ENCODE peak calls at places on chromosomes 6 and 20, in six cellular contexts. O is OCI-LY7, N is GM23338, K is prostate gland, I is lower leg skin, G is cardiac muscle cell. X is an unnamed sample.
A peak's percentile ranks its signal among the peaks of the same experiment; 100 is the strongest.

GRCh38 chr6:11532097-11532496 is 5.5 kb upstream of the TMEM170B start:
- DNase-seq in N (no peak), I (no peak), G (peak; percentile 26), O (no peak), K (no peak), X (no peak)

GRCh38 chr6:128495536-128496333 is 24.7 kb downstream of the PTPRK start:
- DNase-seq in G (no peak), I (no peak), K (no peak), O (no peak), N (no peak), X (no peak)

GRCh38 chr6:113719545-113719944 is 137.6 kb upstream of the MARCKS start:
- DNase-seq in K (no peak), I (no peak), O (no peak), G (no peak), N (no peak), X (no peak)

GRCh38 chr6:34817337-34817910 is 25.5 kb downstream of the BLTP3A start:
- DNase-seq in N (no peak), G (no peak), K (no peak), O (no peak), I (no peak), X (no peak)

GRCh38 chr6:118722820-118723526 is 71.6 kb upstream of the CEP85L start:
- DNase-seq in O (no peak), N (no peak), K (no peak), I (no peak), G (no peak), X (no peak)

GRCh38 chr6:23642849-23643248 is 483.2 kb upstream of the NRSN1 start:
- DNase-seq in I (no peak), G (no peak), K (no peak), O (no peak), N (no peak), X (no peak)

GRCh38 chr6:118881440-118882313 is 12.3 kb upstream of the ASF1A start:
- DNase-seq in I (no peak), K (no peak), G (no peak), N (peak; percentile 50), O (peak; percentile 67), X (no peak)

GRCh38 chr20:14800743-14801425 is 463.5 kb upstream of the FLRT3 start:
- DNase-seq in K (no peak), I (no peak), N (no peak), G (no peak), O (no peak), X (no peak)

GRCh38 chr6:96909826-96910225 is 12.1 kb upstream of the NDUFAF4 start:
- DNase-seq in K (no peak), G (no peak), O (no peak), N (no peak), I (no peak), X (no peak)

GRCh38 chr6:43891072-43891870 is 121.3 kb downstream of the VEGFA start:
- DNase-seq in N (peak; percentile 70), I (no peak), K (no peak), G (no peak), O (no peak), X (no peak)

GRCh38 chr6:154164397-154164796 is 125.4 kb downstream of the OPRM1 start:
- DNase-seq in O (no peak), K (peak; percentile 40), N (no peak), I (no peak), G (no peak), X (no peak)

GRCh38 chr6:72631480-72631879 is 9.6 kb downstream of the KCNQ5 start:
- DNase-seq in G (no peak), O (no peak), N (no peak), K (no peak), I (no peak), X (no peak)

GRCh38 chr6:137217801-137218472 is 1.2 kb downstream of the IFNGR1 start:
- DNase-seq in O (peak; percentile 55), K (no peak), I (no peak), G (no peak), N (no peak), X (no peak)

GRCh38 chr6:16344756-16345155 is 106.4 kb downstream of the GMPR start:
- DNase-seq in I (no peak), K (no peak), N (no peak), G (no peak), O (no peak), X (no peak)

GRCh38 chr6:140079328-140079727 is 704.9 kb upstream of the CITED2 start:
- DNase-seq in I (no peak), N (no peak), O (no peak), K (no peak), G (no peak), X (no peak)

GRCh38 chr6:95797054-95797453 is 218.7 kb upstream of the FUT9 start:
- DNase-seq in O (no peak), I (no peak), N (no peak), G (no peak), K (no peak), X (no peak)

GRCh38 chr20:59789641-59790040 is 143.8 kb downstream of the SYCP2 start:
- DNase-seq in G (no peak), K (no peak), O (no peak), I (no peak), N (no peak), X (no peak)

GRCh38 chr20:4227085-4227821 is 211.9 kb upstream of the RNF24 start:
- DNase-seq in O (peak; percentile 8), K (no peak), G (no peak), I (no peak), N (peak; percentile 80), X (no peak)

GRCh38 chr6:53014034-53014433 is 18.9 kb upstream of the GSTA4 start:
- DNase-seq in O (no peak), I (no peak), K (no peak), N (no peak), G (no peak), X (no peak)

GRCh38 chr20:49030954-49031619 is 15.0 kb upstream of the CSE1L start:
- DNase-seq in I (no peak), G (no peak), K (no peak), O (no peak), N (no peak), X (no peak)

GRCh38 chr6:6679633-6680032 is 91.1 kb downstream of the LY86 start:
- DNase-seq in K (no peak), N (no peak), I (peak; percentile 64), O (no peak), G (no peak), X (no peak)

GRCh38 chr6:143673638-143674037 is 4.1 kb upstream of the PHACTR2 start:
- DNase-seq in K (peak; percentile 21), I (no peak), O (no peak), N (peak; percentile 50), G (no peak), X (no peak)

GRCh38 chr6:4727236-4727635 is 49.0 kb upstream of the CDYL start:
- DNase-seq in K (no peak), N (no peak), I (no peak), G (no peak), O (no peak), X (no peak)

GRCh38 chr6:148805767-148806166 is 58.9 kb downstream of the UST start:
- DNase-seq in G (no peak), K (no peak), O (no peak), N (no peak), I (no peak), X (no peak)

GRCh38 chr6:131654326-131654725 is 17.2 kb downstream of the ENPP3 start:
- DNase-seq in I (no peak), N (no peak), G (no peak), K (no peak), O (no peak), X (no peak)

GRCh38 chr6:134936476-134936875 is 13.4 kb downstream of the ALDH8A1 start:
- DNase-seq in N (no peak), G (no peak), K (no peak), O (no peak), I (peak; percentile 46), X (no peak)

GRCh38 chr6:56222509-56222908 is 24.9 kb downstream of the COL21A1 start:
- DNase-seq in K (no peak), O (no peak), N (no peak), G (no peak), I (no peak), X (no peak)

DNA sequence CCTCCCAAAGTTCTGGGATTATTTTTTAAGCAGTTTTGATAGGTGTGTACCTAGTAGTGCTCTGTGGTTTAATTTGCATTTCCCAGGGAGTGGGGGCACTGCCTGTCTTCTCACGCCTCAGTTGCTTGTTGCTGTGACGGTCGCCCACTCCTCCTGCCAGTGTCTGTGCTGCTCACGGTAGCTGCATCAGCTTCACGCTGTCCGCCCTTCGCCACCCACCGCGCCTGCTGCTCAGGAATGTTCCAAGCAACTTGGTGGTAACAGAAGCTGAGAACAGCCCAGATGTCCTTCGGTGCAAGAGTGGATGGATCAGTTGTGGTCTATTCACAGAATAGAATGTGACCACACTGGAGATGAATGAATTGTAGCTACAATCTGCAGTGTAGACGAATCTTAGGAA is 22.9 kb downstream of the DNAJC5 start:
- DNase-seq in I (no peak), K (no peak), O (no peak), G (no peak), N (no peak), X (no peak)
- TF ChIP-seq CTCF in I (no peak), K (no peak), O (no peak), G (no peak), N (no peak), X (no peak)

GRCh38 chr6:54992789-54993188 is 146.2 kb downstream of the FAM83B start:
- DNase-seq in I (no peak), O (peak; percentile 15), N (peak; percentile 68), K (no peak), G (no peak), X (no peak)
- TF ChIP-seq CTCF in I (no peak), O (peak; percentile 75), N (peak; percentile 82), K (peak; percentile 42), G (peak; percentile 31), X (peak; percentile 47)

GRCh38 chr6:116278853-116279231 is 888 bp downstream of the TSPYL1 start:
- DNase-seq in N (peak; percentile 45), K (peak; percentile 57), O (no peak), G (no peak), I (peak; percentile 87), X (no peak)

GRCh38 chr6:116280960-116281316 is 1.2 kb upstream of the TSPYL1 start:
- DNase-seq in G (no peak), N (no peak), O (no peak), I (no peak), K (no peak), X (no peak)

GRCh38 chr6:116280161-116280959 is 630 bp upstream of the TSPYL1 start:
- DNase-seq in O (peak; percentile 37), G (no peak), K (no peak), N (peak; percentile 23), I (no peak), X (no peak)

GRCh38 chr6:116278478-116278822 is 1.3 kb downstream of the TSPYL1 start:
- DNase-seq in N (no peak), I (no peak), O (no peak), G (no peak), K (no peak), X (no peak)

GRCh38 chr6:116279232-116280160 is at the start of gene TSPYL1:
- DNase-seq in I (peak; percentile 99), O (peak; percentile 97), G (peak; percentile 98), K (peak; percentile 98), N (peak; percentile 99), X (peak; percentile 95)
- TF ChIP-seq CTCF in I (no peak), O (peak; percentile 43), G (peak; percentile 9), K (no peak), N (peak; percentile 23), X (no peak)

DNA sequence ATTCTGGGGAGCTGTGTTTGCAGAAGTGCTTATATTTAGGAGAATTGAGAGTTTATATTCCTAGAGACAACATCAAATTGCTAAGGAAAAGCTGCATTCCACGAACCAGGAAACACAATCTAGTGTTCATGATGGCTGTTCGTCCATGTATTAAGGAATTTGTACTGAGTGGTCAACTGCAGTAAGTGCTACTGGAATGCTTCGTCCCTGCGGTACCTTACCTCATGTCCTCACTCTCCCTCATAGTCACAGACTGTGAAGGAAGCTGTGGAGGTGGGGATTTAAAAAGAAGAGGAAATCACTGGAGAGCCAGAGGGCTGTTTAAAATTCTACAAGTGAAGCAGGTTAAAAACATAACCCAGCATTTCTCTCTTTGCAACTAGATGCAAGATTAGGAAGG is 161.1 kb downstream of the TRMT11 start:
- DNase-seq in O (no peak), N (no peak), G (peak; percentile 6), I (no peak), K (no peak), X (no peak)
- TF ChIP-seq CTCF in O (no peak), N (no peak), G (no peak), I (no peak), K (no peak), X (no peak)

X was measured in glutamatergic neuron.